ENCODE peak calls at places on chromosomes 6 and 20, in seven cellular contexts. N is T follicular helper cell, Y is kidney glomerular epithelial cell, V is MV-4-11, M is Calu3, D is brain microvascular endothelial cell, U is T-helper 9 cell. C is an unnamed sample.

GRCh38 chr20:3010985-3011723 is 32.3 kb upstream of the GNRH2 start:
- DNase-seq in Y (peak; percentile 80), D (peak; percentile 38), N (no peak), M (no peak), U (no peak), V (no peak), C (no peak)

GRCh38 chr6:78746457-78746856 is 120.9 kb upstream of the IRAK1BP1 start:
- DNase-seq in D (no peak), U (no peak), Y (no peak), V (no peak), N (no peak), M (no peak), C (no peak)

GRCh38 chr6:163354779-163355431 is 59.6 kb upstream of the QKI start:
- DNase-seq in D (peak; percentile 34), M (no peak), U (no peak), N (no peak), V (peak; percentile 97), Y (peak; percentile 67), C (no peak)

GRCh38 chr6:134584809-134585528 is 267.1 kb upstream of the SGK1 start:
- DNase-seq in U (no peak), N (no peak), M (no peak), D (peak; percentile 32), V (no peak), Y (no peak), C (no peak)

GRCh38 chr6:67639161-67639560 is 995.9 kb upstream of the ADGRB3 start:
- DNase-seq in D (peak; percentile 12), N (no peak), V (no peak), Y (no peak), U (no peak), M (no peak), C (no peak)

GRCh38 chr6:56489559-56489958 is 153.1 kb downstream of the DST start:
- DNase-seq in M (no peak), U (no peak), V (no peak), D (no peak), N (no peak), Y (no peak), C (no peak)

GRCh38 chr6:38836585-38836984 is 121.5 kb downstream of the DNAH8 start:
- DNase-seq in V (no peak), U (no peak), Y (no peak), M (no peak), N (no peak), D (no peak), C (no peak)

GRCh38 chr6:132392792-132393191 is 8.5 kb downstream of the MOXD1 start:
- DNase-seq in N (no peak), V (no peak), U (no peak), D (no peak), Y (peak; percentile 7), M (peak; percentile 35), C (peak; percentile 35)

GRCh38 chr20:44650777-44651493 is 564 bp downstream of the ADA start:
- DNase-seq in V (peak; percentile 14), D (no peak), Y (no peak), M (no peak), U (peak; percentile 37), N (no peak), C (no peak)

GRCh38 chr6:135815216-135815615 is 36.3 kb upstream of the PDE7B start:
- DNase-seq in N (no peak), U (no peak), D (no peak), M (no peak), V (no peak), Y (no peak), C (no peak)

GRCh38 chr6:156190270-156190669 is 586.9 kb upstream of the ARID1B start:
- DNase-seq in M (no peak), V (no peak), N (no peak), U (no peak), D (no peak), Y (no peak), C (no peak)

GRCh38 chr20:33132858-33133615 is 34.9 kb upstream of the BPIFA2 start:
- DNase-seq in U (no peak), V (no peak), M (no peak), D (no peak), Y (no peak), N (no peak), C (no peak)

GRCh38 chr20:57563522-57563921 is 2.6 kb downstream of the PCK1 start:
- DNase-seq in N (no peak), M (no peak), D (no peak), V (no peak), Y (no peak), U (no peak), C (no peak)

GRCh38 chr6:85483041-85483700 is 33.3 kb downstream of the NT5E start:
- DNase-seq in Y (peak; percentile 62), N (peak; percentile 45), V (peak; percentile 53), D (peak; percentile 78), M (peak; percentile 87), U (peak; percentile 68), C (peak; percentile 50)

GRCh38 chr6:139497344-139497961 is 123.0 kb upstream of the CITED2 start:
- DNase-seq in Y (no peak), M (no peak), V (no peak), D (no peak), U (no peak), N (no peak), C (no peak)

GRCh38 chr6:83702077-83702476 is 6.8 kb downstream of the SNAP91 start:
- DNase-seq in Y (no peak), N (no peak), M (no peak), V (no peak), U (no peak), D (no peak), C (no peak)

GRCh38 chr6:41209547-41209951 is 8.6 kb upstream of the TREML2 start:
- DNase-seq in V (no peak), M (no peak), U (no peak), N (no peak), Y (no peak), D (no peak), C (no peak)

GRCh38 chr6:33091957-33092356 is 16.2 kb downstream of the HLA-DPB1 start:
- DNase-seq in N (peak; percentile 37), Y (no peak), V (no peak), U (peak; percentile 48), D (no peak), M (peak; percentile 75), C (peak; percentile 30)

GRCh38 chr6:38307730-38308129 is 332.0 kb downstream of the BTBD9 start:
- DNase-seq in M (no peak), N (no peak), V (peak; percentile 6), Y (no peak), U (no peak), D (peak; percentile 23), C (no peak)

GRCh38 chr6:159906400-159906799 is 15.6 kb downstream of the MAS1 start:
- DNase-seq in U (no peak), V (no peak), Y (no peak), N (no peak), D (no peak), M (no peak), C (no peak)

GRCh38 chr6:144377586-144377985 is 92.5 kb downstream of the UTRN start:
- DNase-seq in V (no peak), N (no peak), M (no peak), U (no peak), Y (no peak), D (peak; percentile 58), C (no peak)